ENCODE peak calls at places on chromosome 17, in four cellular contexts. M is HepG2, L is SK-N-SH, V is GM12878. B is an unnamed sample.
A peak's percentile ranks its signal among the peaks of the same experiment; 100 is the strongest.

GRCh38 chr17:67390646-67391480 is 13.8 kb downstream of the PITPNC1 start:
- DNase-seq in L (no peak), V (peak; percentile 87), M (peak; percentile 86), B (peak; percentile 57)

GRCh38 chr17:57876866-57877237 is 27.0 kb upstream of the MRPS23 start:
- DNase-seq in M (no peak), L (no peak), V (no peak), B (no peak)

GRCh38 chr17:34562387-34562786 is 17.0 kb upstream of the TMEM132E start:
- DNase-seq in V (no peak), M (no peak), L (peak; percentile 45), B (no peak)

GRCh38 chr17:34527908-34528470 is 51.4 kb upstream of the TMEM132E start:
- DNase-seq in V (no peak), L (peak; percentile 22), M (no peak), B (no peak)

GRCh38 chr17:9022553-9023388 is 1.5 kb downstream of the NTN1 start:
- DNase-seq in L (peak; percentile 27), V (no peak), M (no peak), B (no peak)

GRCh38 chr17:1625053-1625452 is 3.6 kb downstream of the SLC43A2 start:
- DNase-seq in V (no peak), M (no peak), L (no peak), B (no peak)

GRCh38 chr17:12830692-12831363 is 41.5 kb downstream of the ARHGAP44 start:
- DNase-seq in L (no peak), V (no peak), M (no peak), B (no peak)

GRCh38 chr17:82257473-82257872 is 16.0 kb downstream of the CSNK1D start:
- DNase-seq in M (no peak), V (no peak), L (peak; percentile 73), B (no peak)

GRCh38 chr17:40188694-40189093 is 11.4 kb downstream of the RAPGEFL1 start:
- DNase-seq in M (no peak), L (no peak), V (no peak), B (no peak)

GRCh38 chr17:40191237-40192208 is 14.3 kb downstream of the RAPGEFL1 start:
- DNase-seq in V (peak; percentile 30), L (peak; percentile 87), M (peak; percentile 71), B (no peak)

GRCh38 chr17:40187238-40187637 is 10.0 kb downstream of the RAPGEFL1 start:
- DNase-seq in L (no peak), M (no peak), V (no peak), B (no peak)

GRCh38 chr17:40192961-40193360 is 15.7 kb downstream of the RAPGEFL1 start:
- DNase-seq in L (no peak), M (no peak), V (no peak), B (no peak)

DNA sequence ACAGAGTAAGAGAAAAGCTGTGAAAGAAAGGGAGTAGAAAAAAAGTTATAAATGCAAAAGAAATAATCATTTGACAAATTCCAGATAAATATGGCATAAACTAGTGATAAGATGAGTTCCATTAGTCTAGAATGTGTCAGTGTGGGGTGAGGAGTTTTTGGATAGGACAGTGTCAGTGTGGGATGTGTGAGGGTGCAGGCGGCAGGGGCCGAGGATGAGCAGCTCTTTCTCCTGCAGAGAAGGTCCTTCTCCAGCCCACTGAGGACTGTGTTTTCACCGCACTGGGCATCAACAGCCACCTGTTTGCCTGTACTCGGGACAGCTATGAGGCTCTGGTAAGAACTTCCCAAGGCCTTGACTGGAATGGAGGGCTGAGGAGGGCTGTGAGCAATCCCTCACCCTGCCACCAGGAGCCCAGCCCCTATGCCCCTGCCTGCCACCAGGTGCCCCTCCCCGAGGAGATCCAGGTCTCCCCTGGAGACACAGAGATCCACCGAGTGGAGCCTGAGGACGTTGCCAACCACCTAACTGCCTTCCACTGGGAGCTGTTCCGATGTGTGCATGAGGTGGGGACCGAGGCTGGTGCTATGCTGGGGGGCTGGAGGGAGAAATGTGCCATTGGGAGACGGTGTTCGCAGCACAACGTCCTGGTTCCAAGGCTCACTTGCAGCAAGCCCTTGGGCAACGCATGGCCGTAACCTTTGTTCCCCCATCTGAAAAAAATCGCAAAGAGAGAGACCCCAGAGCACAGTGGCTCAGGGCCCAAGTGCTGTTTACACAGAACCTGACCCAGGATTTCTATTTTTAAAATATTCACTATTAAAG is 13.1 kb downstream of the RAPGEFL1 start:
- DNase-seq in M (peak; percentile 59), V (no peak), L (peak; percentile 83), B (no peak)
- TF ChIP-seq JUND in M (no peak), V (no peak), L (no peak), B (no peak)

GRCh38 chr17:46976626-46977270 is 2.3 kb downstream of the RPRML start:
- DNase-seq in V (no peak), M (no peak), L (no peak), B (no peak)

GRCh38 chr17:46977348-46977747 is 1.7 kb downstream of the RPRML start:
- DNase-seq in V (no peak), L (peak; percentile 51), M (peak; percentile 54), B (no peak)

GRCh38 chr17:46979023-46979870 is at the start of gene RPRML:
- DNase-seq in L (peak; percentile 86), M (no peak), V (no peak), B (no peak)

GRCh38 chr17:46977750-46978488 is 1.1 kb downstream of the RPRML start:
- DNase-seq in L (no peak), M (no peak), V (no peak), B (no peak)

GRCh38 chr17:46978489-46979022 is 497 bp downstream of the RPRML start:
- DNase-seq in V (no peak), M (no peak), L (peak; percentile 64), B (no peak)
- TF ChIP-seq JUND in V (no peak), M (no peak), L (no peak), B (no peak)

GRCh38 chr17:38464251-38464722 is 36.0 kb downstream of the ARHGAP23 start:
- DNase-seq in L (peak; percentile 83), M (no peak), V (no peak), B (no peak)
- TF ChIP-seq JUND in L (no peak), M (no peak), V (no peak), B (no peak)

DNA sequence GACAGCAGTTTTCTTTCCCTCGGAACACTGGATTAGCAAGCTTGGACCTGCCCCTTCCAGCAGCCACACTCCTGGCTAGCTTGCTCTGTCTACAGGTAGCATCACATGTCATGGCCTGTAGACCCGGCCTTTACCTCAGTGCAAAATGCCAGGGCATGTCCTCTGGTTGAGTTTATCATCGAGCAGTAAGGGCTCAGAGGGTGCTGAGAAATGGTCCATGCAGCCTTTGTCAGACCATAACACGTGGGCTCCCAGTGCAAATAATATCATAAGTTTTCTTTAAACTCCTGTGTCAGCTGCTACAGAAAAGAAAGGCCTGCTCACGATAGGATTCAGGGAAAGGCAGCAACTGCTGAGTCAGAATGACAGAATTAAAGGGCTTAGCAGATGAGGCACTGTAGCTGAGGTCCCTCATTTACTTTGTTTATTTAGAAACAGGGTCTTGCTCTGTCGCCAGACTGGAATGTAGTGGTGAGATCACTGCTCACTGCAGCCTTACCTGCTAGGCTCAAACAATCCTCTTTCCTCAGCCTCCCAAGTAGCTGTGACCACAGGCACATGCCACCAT is 8.0 kb upstream of the GNA13 start:
- DNase-seq in V (no peak), M (peak; percentile 88), L (no peak), B (peak; percentile 44)
- TF ChIP-seq JUND in V (no peak), M (peak; percentile 34), L (no peak), B (no peak)

GRCh38 chr17:73307130-73307529 is 4.7 kb downstream of the CDC42EP4 start:
- DNase-seq in M (no peak), V (no peak), L (no peak), B (peak; percentile 84)
- TF ChIP-seq JUND in M (no peak), V (no peak), L (no peak), B (no peak)

B was measured in T47D.